ENCODE peak calls at places on chromosomes 1 and 21, in seven cellular contexts. G, B, U, A, Q, V and S are unnamed samples.

GRCh38 chr1:20167126-20167525 is 18.8 kb upstream of the UBXN10 start:
- DNase-seq in G (no peak), B (no peak), U (no peak), A (no peak), Q (no peak), V (no peak), S (no peak)

GRCh38 chr1:105872761-105873286 is 1183.7 kb upstream of the PRMT6 start:
- DNase-seq in G (no peak), B (no peak), U (no peak), A (no peak), Q (no peak), V (no peak), S (no peak)

GRCh38 chr1:206933333-206933945 is 11.7 kb upstream of the FCMR start:
- DNase-seq in G (no peak), B (peak), U (no peak), A (no peak), Q (peak), V (peak), S (no peak)

GRCh38 chr1:67889940-67890567 is 56.8 kb upstream of the GNG12 start:
- DNase-seq in G (no peak), B (peak), U (no peak), A (no peak), Q (no peak), V (no peak), S (no peak)

GRCh38 chr1:235767795-235768194 is 98.9 kb downstream of the LYST start:
- DNase-seq in G (no peak), B (no peak), U (no peak), A (no peak), Q (no peak), V (no peak), S (no peak)

GRCh38 chr1:63668298-63668697 is 75.1 kb downstream of the PGM1 start:
- DNase-seq in G (no peak), B (peak), U (no peak), A (no peak), Q (no peak), V (no peak), S (no peak)

GRCh38 chr1:44151332-44151731 is 9.9 kb upstream of the KLF18 start:
- DNase-seq in G (no peak), B (no peak), U (no peak), A (no peak), Q (no peak), V (no peak), S (no peak)

GRCh38 chr21:43987509-43987908 is 24.6 kb upstream of the TRAPPC10 start:
- DNase-seq in G (no peak), B (no peak), U (no peak), A (no peak), Q (no peak), V (no peak), S (no peak)

GRCh38 chr1:110393286-110393685 is 2.5 kb upstream of the SLC16A4 start:
- DNase-seq in G (no peak), B (no peak), U (no peak), A (no peak), Q (no peak), V (no peak), S (no peak)

GRCh38 chr1:202343652-202344349 is 2.1 kb upstream of the UBE2T start:
- DNase-seq in G (no peak), B (peak), U (no peak), A (no peak), Q (peak), V (no peak), S (no peak)

GRCh38 chr1:154609398-154610380 is 1.7 kb upstream of the ADAR start:
- DNase-seq in G (no peak), B (peak), U (no peak), A (no peak), Q (peak), V (no peak), S (no peak)

GRCh38 chr1:229248821-229249817 is 21.8 kb upstream of the RAB4A start:
- DNase-seq in G (no peak), B (no peak), U (no peak), A (no peak), Q (no peak), V (no peak), S (no peak)

GRCh38 chr1:93804412-93804811 is 74.6 kb downstream of the DNTTIP2 start:
- DNase-seq in G (no peak), B (peak), U (no peak), A (no peak), Q (no peak), V (no peak), S (no peak)

GRCh38 chr1:99557556-99558256 is 88.2 kb upstream of the PALMD start:
- DNase-seq in G (no peak), B (peak), U (no peak), A (no peak), Q (no peak), V (no peak), S (no peak)

GRCh38 chr1:215188302-215188950 is 105.9 kb downstream of the KCNK2 start:
- DNase-seq in G (no peak), B (peak), U (no peak), A (no peak), Q (no peak), V (no peak), S (no peak)

GRCh38 chr1:204418174-204419063 is 6.8 kb upstream of the PPP1R15B start:
- DNase-seq in G (no peak), B (peak), U (no peak), A (no peak), Q (no peak), V (no peak), S (no peak)

GRCh38 chr1:218348628-218349185 is 3.6 kb downstream of the TGFB2 start:
- DNase-seq in G (no peak), B (peak), U (no peak), A (no peak), Q (no peak), V (no peak), S (no peak)

GRCh38 chr1:91075233-91076135 is 53.6 kb upstream of the ZNF644 start:
- DNase-seq in G (no peak), B (no peak), U (no peak), A (no peak), Q (no peak), V (no peak), S (no peak)

GRCh38 chr1:38815903-38816627 is 43.5 kb downstream of the RRAGC start:
- DNase-seq in G (no peak), B (no peak), U (no peak), A (no peak), Q (no peak), V (no peak), S (no peak)

GRCh38 chr1:178093958-178094751 is at the start of gene RASAL2:
- DNase-seq in G (peak), B (peak), U (peak), A (peak), Q (peak), V (peak), S (peak)

GRCh38 chr1:27109103-27109822 is 45.7 kb downstream of the SLC9A1 start:
- DNase-seq in G (no peak), B (peak), U (no peak), A (no peak), Q (peak), V (no peak), S (no peak)

GRCh38 chr1:61132176-61133047 is 50.1 kb downstream of the NFIA start:
- DNase-seq in G (no peak), B (peak), U (no peak), A (no peak), Q (peak), V (no peak), S (no peak)

GRCh38 chr1:21175324-21175669 is 1.4 kb downstream of the EIF4G3 start:
- DNase-seq in G (no peak), B (peak), U (peak), A (no peak), Q (no peak), V (no peak), S (no peak)

GRCh38 chr1:222994506-222995229 is 148.4 kb downstream of the TLR5 start:
- DNase-seq in G (no peak), B (peak), U (no peak), A (no peak), Q (peak), V (no peak), S (no peak)

GRCh38 chr1:58785424-58786058 is 1.7 kb upstream of the JUN start:
- DNase-seq in G (peak), B (peak), U (peak), A (peak), Q (peak), V (no peak), S (peak)

GRCh38 chr1:167517535-167518330 is 596 bp downstream of the CD247 start:
- DNase-seq in G (no peak), B (peak), U (no peak), A (no peak), Q (no peak), V (peak), S (no peak)

GRCh38 chr1:40712405-40712944 is 21.0 kb downstream of the NFYC start:
- DNase-seq in G (no peak), B (no peak), U (no peak), A (no peak), Q (no peak), V (no peak), S (no peak)

GRCh38 chr1:92804721-92805169 is 19.8 kb upstream of the EVI5 start:
- DNase-seq in G (peak), B (peak), U (peak), A (no peak), Q (peak), V (peak), S (no peak)

GRCh38 chr21:39430457-39430856 is 15.1 kb downstream of the LCA5L start:
- DNase-seq in G (no peak), B (no peak), U (no peak), A (no peak), Q (peak), V (no peak), S (no peak)

GRCh38 chr1:224380003-224380402 is 23.3 kb downstream of the CNIH4 start:
- DNase-seq in G (no peak), B (no peak), U (no peak), A (no peak), Q (no peak), V (no peak), S (no peak)

GRCh38 chr21:37866027-37866426 is 50.2 kb downstream of the KCNJ6 start:
- DNase-seq in G (no peak), B (peak), U (no peak), A (no peak), Q (no peak), V (no peak), S (no peak)

GRCh38 chr21:38223893-38224540 is 32.8 kb upstream of the KCNJ15 start:
- DNase-seq in G (no peak), B (peak), U (no peak), A (no peak), Q (peak), V (no peak), S (no peak)

GRCh38 chr1:221439008-221439733 is 302.7 kb downstream of the DUSP10 start:
- DNase-seq in G (no peak), B (peak), U (no peak), A (no peak), Q (peak), V (no peak), S (no peak)

GRCh38 chr21:37459575-37459974 is 93.0 kb downstream of the DYRK1A start:
- DNase-seq in G (no peak), B (peak), U (no peak), A (no peak), Q (no peak), V (no peak), S (no peak)

GRCh38 chr1:42165511-42166210 is 1.1 kb upstream of the GUCA2A start:
- DNase-seq in G (no peak), B (peak), U (peak), A (no peak), Q (no peak), V (peak), S (no peak)

GRCh38 chr1:224170748-224171478 is 12.1 kb upstream of the DEGS1 start:
- DNase-seq in G (no peak), B (peak), U (no peak), A (no peak), Q (peak), V (no peak), S (no peak)

GRCh38 chr1:185318431-185319151 is 1.5 kb upstream of the IVNS1ABP start:
- DNase-seq in G (no peak), B (no peak), U (no peak), A (no peak), Q (no peak), V (no peak), S (no peak)

GRCh38 chr1:185315364-185316108 is 1.5 kb downstream of the IVNS1ABP start:
- DNase-seq in G (no peak), B (no peak), U (no peak), A (no peak), Q (peak), V (no peak), S (no peak)

GRCh38 chr1:185316163-185317033 is 645 bp downstream of the IVNS1ABP start:
- DNase-seq in G (peak), B (peak), U (peak), A (peak), Q (peak), V (peak), S (peak)

GRCh38 chr1:185317886-185318310 is 855 bp upstream of the IVNS1ABP start:
- DNase-seq in G (no peak), B (peak), U (peak), A (peak), Q (no peak), V (peak), S (no peak)

DNA sequence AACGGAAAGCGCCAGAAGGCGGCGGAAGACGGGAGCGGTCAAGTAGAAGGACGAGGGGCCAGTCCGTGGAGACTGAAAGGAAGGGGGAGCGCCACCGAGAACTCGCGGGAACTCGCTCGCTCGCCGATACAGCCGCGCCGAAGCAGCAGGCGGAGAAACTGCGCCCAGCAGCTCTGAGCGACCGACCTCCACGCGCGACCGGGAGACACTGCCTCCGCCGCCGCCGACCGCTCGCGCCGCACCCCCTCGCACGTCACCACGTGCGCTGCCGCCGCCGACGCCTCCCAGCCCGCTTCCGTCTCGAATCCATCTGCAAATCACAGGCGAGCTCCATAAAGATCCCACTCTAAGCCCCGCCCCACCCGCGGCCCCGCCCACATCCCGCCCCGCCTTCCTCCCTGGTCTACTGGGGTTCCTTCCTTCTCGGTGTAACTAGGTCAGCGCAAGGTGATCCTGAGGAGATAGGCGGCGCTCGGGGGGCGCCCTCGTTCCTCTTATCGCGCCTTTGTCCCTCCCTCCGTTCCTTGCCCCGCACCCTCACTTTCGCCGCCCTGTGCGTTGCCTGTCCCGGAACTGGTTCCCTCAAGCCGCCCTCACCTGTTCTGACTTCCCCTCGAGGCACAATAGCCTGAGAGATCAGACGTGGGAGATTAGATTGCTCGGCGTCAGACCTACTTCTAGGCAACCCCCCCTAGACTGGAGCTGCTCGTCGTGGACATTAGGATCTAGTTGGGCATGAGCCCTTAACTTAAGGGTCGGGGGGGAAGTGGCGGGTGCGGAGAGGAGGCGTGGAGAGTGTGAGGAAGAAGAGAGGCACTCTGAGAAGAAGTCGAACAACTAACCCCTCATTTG is at the start of gene IVNS1ABP:
- DNase-seq in G (peak), B (peak), U (peak), A (peak), Q (peak), V (peak), S (peak)
- TF ChIP-seq CTCF in G (peak), B (peak), U (no peak), A (peak), Q (peak), V (no peak), S (peak)

DNA sequence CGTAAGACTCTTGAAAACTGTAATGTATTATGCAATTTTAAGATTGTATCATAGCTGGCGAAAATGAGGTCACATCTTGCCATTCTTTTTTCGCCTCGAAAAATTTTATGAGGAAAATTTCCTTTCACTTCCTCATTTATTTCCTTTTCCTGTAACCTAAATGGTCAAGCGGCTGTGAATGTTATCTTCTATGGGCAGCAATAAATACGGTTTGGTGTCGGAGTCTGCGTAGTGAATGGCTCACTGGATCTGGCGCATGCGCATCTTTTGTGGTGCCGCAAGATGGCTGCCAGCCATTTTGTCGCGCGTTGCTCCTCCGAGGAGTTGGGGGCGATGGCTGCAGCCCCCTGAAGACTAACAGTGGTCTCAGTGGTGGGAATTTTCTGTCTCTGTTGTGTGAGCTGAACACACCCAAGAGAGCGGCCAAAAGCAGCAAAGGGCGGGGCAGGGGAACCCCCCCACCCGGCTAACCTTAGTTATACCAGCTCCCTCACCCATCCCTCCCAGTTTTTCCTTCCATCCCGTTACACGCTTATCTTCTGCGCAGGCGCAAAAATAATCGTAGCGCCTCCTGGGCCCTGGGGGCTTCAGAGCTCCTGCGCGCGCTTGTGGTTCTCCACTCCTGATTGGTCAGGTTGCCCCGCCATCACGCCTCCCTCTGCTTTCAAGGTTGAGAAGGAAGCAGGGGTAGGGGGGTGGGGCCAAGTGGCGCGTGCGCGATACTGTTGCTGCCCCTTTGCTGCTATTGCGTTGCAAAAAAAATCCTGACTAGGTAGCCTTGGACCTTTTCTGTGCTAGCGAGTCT is at the start of gene RPRD2:
- DNase-seq in G (peak), B (peak), U (peak), A (peak), Q (peak), V (peak), S (peak)
- TF ChIP-seq CTCF in G (no peak), B (no peak), U (no peak), A (no peak), Q (no peak), V (no peak), S (no peak)

DNA sequence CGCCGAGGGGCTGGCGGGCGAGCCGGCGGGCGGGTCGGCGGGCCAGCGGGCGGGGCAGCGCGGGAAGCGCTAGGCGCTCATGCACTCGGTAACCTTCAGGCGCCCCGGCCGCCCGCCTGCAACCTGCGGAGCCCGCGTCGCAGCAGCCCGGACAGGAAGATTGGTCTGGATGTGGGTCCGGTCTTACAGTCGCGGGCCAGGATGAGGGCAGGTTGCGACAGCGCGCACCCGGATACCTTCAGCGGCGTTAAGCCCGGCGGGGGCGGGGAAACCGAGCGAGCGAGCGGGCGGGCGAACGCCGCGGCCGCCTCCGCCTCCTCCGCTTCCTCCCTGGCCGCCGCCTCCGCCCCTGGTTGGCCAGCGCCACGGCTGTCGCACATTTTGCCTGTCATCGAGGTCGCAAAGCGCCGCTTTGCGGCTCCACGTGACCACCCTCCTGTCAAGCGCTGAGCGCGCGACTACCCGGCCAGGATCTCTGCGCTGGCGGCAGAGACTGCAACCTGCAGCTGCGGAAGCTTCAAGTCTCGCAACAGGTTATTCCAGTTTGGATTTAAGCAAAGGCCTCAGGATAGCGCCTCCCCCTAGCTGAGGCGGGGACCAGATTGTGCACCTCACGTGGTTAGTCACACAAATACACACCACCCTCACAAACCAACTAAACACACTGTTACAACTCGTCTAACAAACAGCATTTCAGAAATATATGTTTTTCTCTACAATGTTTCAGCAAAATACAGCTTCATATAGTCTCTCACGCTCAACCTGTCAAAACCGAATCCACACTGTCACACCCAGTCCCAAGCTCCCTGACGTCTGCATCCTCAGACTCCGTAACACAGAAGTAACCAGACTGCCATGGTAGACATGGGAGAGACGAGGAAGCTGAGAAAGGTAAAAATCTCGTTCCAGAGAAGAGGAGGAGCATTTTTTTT is at the start of gene FAF1:
- DNase-seq in G (peak), B (peak), U (peak), A (peak), Q (peak), V (peak), S (peak)
- TF ChIP-seq CTCF in G (peak), B (peak), U (peak), A (peak), Q (peak), V (peak), S (peak)

GRCh38 chr1:31154632-31155215 is 85.0 kb downstream of the NKAIN1 start:
- DNase-seq in G (peak), B (peak), U (peak), A (peak), Q (peak), V (peak), S (peak)

GRCh38 chr1:31154000-31154631 is 85.6 kb downstream of the NKAIN1 start:
- DNase-seq in G (no peak), B (peak), U (no peak), A (no peak), Q (no peak), V (no peak), S (no peak)

GRCh38 chr1:31153423-31153822 is 86.3 kb downstream of the NKAIN1 start:
- DNase-seq in G (no peak), B (peak), U (no peak), A (no peak), Q (no peak), V (no peak), S (no peak)

GRCh38 chr1:31152181-31152768 is 86.8 kb upstream of the PUM1 start:
- DNase-seq in G (no peak), B (peak), U (no peak), A (no peak), Q (no peak), V (no peak), S (no peak)

GRCh38 chr1:31155216-31155806 is 84.4 kb downstream of the NKAIN1 start:
- DNase-seq in G (peak), B (peak), U (peak), A (peak), Q (peak), V (peak), S (peak)
- TF ChIP-seq CTCF in G (peak), B (no peak), U (no peak), A (peak), Q (peak), V (peak), S (peak)

GRCh38 chr1:34113362-34113761 is 51.7 kb downstream of the CSMD2 start:
- DNase-seq in G (no peak), B (no peak), U (no peak), A (no peak), Q (peak), V (no peak), S (no peak)
- TF ChIP-seq CTCF in G (no peak), B (no peak), U (no peak), A (no peak), Q (peak), V (no peak), S (peak)